ENCODE peak calls at places on chromosome 20, in eight cellular contexts. One of them, this sample, is unnamed.
A peak's percentile ranks its signal among the peaks of the same experiment; 100 is the strongest.

GRCh38 chr20:38242848-38243449 is 17.6 kb downstream of the KIAA1755 start:
- DNase-seq in progenitor cell of endocrine pancreas: no peak
- DNase-seq in left ventricle myocardium inferior: no peak
- DNase-seq in right atrium auricular region: no peak
- DNase-seq in endodermal cell: peak; percentile 86
- DNase-seq in body of pancreas: no peak
- DNase-seq in testis: peak; percentile 62
- DNase-seq in AG09309: no peak
- DNase-seq in this sample: no peak

GRCh38 chr20:41038149-41038877 is 9.7 kb downstream of the TOP1 start:
- DNase-seq in right atrium auricular region: no peak
- DNase-seq in body of pancreas: no peak
- DNase-seq in left ventricle myocardium inferior: no peak
- DNase-seq in progenitor cell of endocrine pancreas: no peak
- DNase-seq in endodermal cell: no peak
- DNase-seq in testis: no peak
- DNase-seq in AG09309: no peak
- DNase-seq in this sample: no peak

GRCh38 chr20:41234546-41234945 is 83.0 kb downstream of the ZHX3 start:
- DNase-seq in body of pancreas: no peak
- DNase-seq in progenitor cell of endocrine pancreas: no peak
- DNase-seq in left ventricle myocardium inferior: peak; percentile 30
- DNase-seq in testis: no peak
- DNase-seq in right atrium auricular region: no peak
- DNase-seq in endodermal cell: peak; percentile 47
- DNase-seq in AG09309: no peak
- DNase-seq in this sample: no peak

GRCh38 chr20:58131581-58132142 is 96.8 kb downstream of the ANKRD60 start:
- DNase-seq in right atrium auricular region: peak; percentile 26
- DNase-seq in body of pancreas: no peak
- DNase-seq in left ventricle myocardium inferior: no peak
- DNase-seq in testis: no peak
- DNase-seq in AG09309: peak; percentile 32
- DNase-seq in progenitor cell of endocrine pancreas: no peak
- DNase-seq in endodermal cell: no peak
- DNase-seq in this sample: no peak

GRCh38 chr20:51462566-51463276 is 79.8 kb downstream of the NFATC2 start:
- DNase-seq in testis: peak; percentile 94
- DNase-seq in endodermal cell: no peak
- DNase-seq in right atrium auricular region: peak; percentile 82
- DNase-seq in AG09309: no peak
- DNase-seq in progenitor cell of endocrine pancreas: no peak
- DNase-seq in body of pancreas: peak; percentile 45
- DNase-seq in left ventricle myocardium inferior: peak; percentile 86
- DNase-seq in this sample: no peak

GRCh38 chr20:7516631-7517051 is 423.6 kb downstream of the HAO1 start:
- DNase-seq in right atrium auricular region: no peak
- DNase-seq in body of pancreas: no peak
- DNase-seq in testis: no peak
- DNase-seq in endodermal cell: no peak
- DNase-seq in progenitor cell of endocrine pancreas: no peak
- DNase-seq in AG09309: peak; percentile 18
- DNase-seq in left ventricle myocardium inferior: no peak
- DNase-seq in this sample: peak; percentile 63

GRCh38 chr20:62874745-62875344 is 13.2 kb upstream of the TCFL5 start:
- DNase-seq in endodermal cell: no peak
- DNase-seq in testis: no peak
- DNase-seq in progenitor cell of endocrine pancreas: no peak
- DNase-seq in right atrium auricular region: no peak
- DNase-seq in left ventricle myocardium inferior: no peak
- DNase-seq in body of pancreas: no peak
- DNase-seq in AG09309: no peak
- DNase-seq in this sample: no peak

GRCh38 chr20:32972181-32973076 is 31.8 kb downstream of the SUN5 start:
- DNase-seq in left ventricle myocardium inferior: no peak
- DNase-seq in right atrium auricular region: peak; percentile 54
- DNase-seq in testis: no peak
- DNase-seq in endodermal cell: peak; percentile 66
- DNase-seq in AG09309: no peak
- DNase-seq in body of pancreas: no peak
- DNase-seq in progenitor cell of endocrine pancreas: no peak
- DNase-seq in this sample: no peak

GRCh38 chr20:58717278-58718091 is 24.9 kb downstream of the NPEPL1 start:
- DNase-seq in endodermal cell: peak; percentile 40
- DNase-seq in right atrium auricular region: peak; percentile 40
- DNase-seq in AG09309: no peak
- DNase-seq in testis: no peak
- DNase-seq in progenitor cell of endocrine pancreas: no peak
- DNase-seq in body of pancreas: no peak
- DNase-seq in left ventricle myocardium inferior: peak; percentile 10
- DNase-seq in this sample: no peak

GRCh38 chr20:29448806-29449470 is 1808.5 kb upstream of the DEFB115 start:
- DNase-seq in left ventricle myocardium inferior: no peak
- DNase-seq in body of pancreas: no peak
- DNase-seq in endodermal cell: no peak
- DNase-seq in progenitor cell of endocrine pancreas: no peak
- DNase-seq in AG09309: no peak
- DNase-seq in testis: no peak
- DNase-seq in right atrium auricular region: no peak
- DNase-seq in this sample: no peak

GRCh38 chr20:18272451-18272850 is 15.9 kb upstream of the ZNF133 start:
- DNase-seq in right atrium auricular region: no peak
- DNase-seq in endodermal cell: no peak
- DNase-seq in body of pancreas: no peak
- DNase-seq in testis: no peak
- DNase-seq in progenitor cell of endocrine pancreas: no peak
- DNase-seq in left ventricle myocardium inferior: peak; percentile 41
- DNase-seq in AG09309: no peak
- DNase-seq in this sample: no peak
- TF ChIP-seq CTCF in right atrium auricular region: no peak
- TF ChIP-seq CTCF in endodermal cell: peak; percentile 64
- TF ChIP-seq CTCF in body of pancreas: no peak
- TF ChIP-seq CTCF in testis: no peak
- TF ChIP-seq CTCF in progenitor cell of endocrine pancreas: peak; percentile 25
- TF ChIP-seq CTCF in left ventricle myocardium inferior: peak; percentile 27
- TF ChIP-seq CTCF in AG09309: no peak
- TF ChIP-seq CTCF in this sample: no peak

GRCh38 chr20:19799325-19799724 is 41.3 kb downstream of the RIN2 start:
- DNase-seq in AG09309: no peak
- DNase-seq in testis: no peak
- DNase-seq in left ventricle myocardium inferior: no peak
- DNase-seq in body of pancreas: no peak
- DNase-seq in progenitor cell of endocrine pancreas: no peak
- DNase-seq in endodermal cell: no peak
- DNase-seq in right atrium auricular region: no peak
- DNase-seq in this sample: no peak

GRCh38 chr20:19791887-19792286 is 33.8 kb downstream of the RIN2 start:
- DNase-seq in progenitor cell of endocrine pancreas: no peak
- DNase-seq in body of pancreas: no peak
- DNase-seq in endodermal cell: no peak
- DNase-seq in right atrium auricular region: no peak
- DNase-seq in AG09309: no peak
- DNase-seq in left ventricle myocardium inferior: no peak
- DNase-seq in testis: no peak
- DNase-seq in this sample: no peak

GRCh38 chr20:19789446-19789845 is 31.4 kb downstream of the RIN2 start:
- DNase-seq in left ventricle myocardium inferior: no peak
- DNase-seq in AG09309: no peak
- DNase-seq in endodermal cell: peak; percentile 66
- DNase-seq in testis: no peak
- DNase-seq in right atrium auricular region: no peak
- DNase-seq in body of pancreas: no peak
- DNase-seq in progenitor cell of endocrine pancreas: no peak
- DNase-seq in this sample: no peak

GRCh38 chr20:19793716-19794115 is 35.7 kb downstream of the RIN2 start:
- DNase-seq in progenitor cell of endocrine pancreas: no peak
- DNase-seq in body of pancreas: no peak
- DNase-seq in testis: no peak
- DNase-seq in right atrium auricular region: no peak
- DNase-seq in endodermal cell: no peak
- DNase-seq in AG09309: no peak
- DNase-seq in left ventricle myocardium inferior: no peak
- DNase-seq in this sample: no peak

GRCh38 chr20:19794941-19795340 is 36.9 kb downstream of the RIN2 start:
- DNase-seq in body of pancreas: no peak
- DNase-seq in left ventricle myocardium inferior: no peak
- DNase-seq in progenitor cell of endocrine pancreas: no peak
- DNase-seq in right atrium auricular region: no peak
- DNase-seq in endodermal cell: no peak
- DNase-seq in testis: peak; percentile 40
- DNase-seq in AG09309: no peak
- DNase-seq in this sample: no peak
- TF ChIP-seq CTCF in body of pancreas: no peak
- TF ChIP-seq CTCF in left ventricle myocardium inferior: no peak
- TF ChIP-seq CTCF in progenitor cell of endocrine pancreas: no peak
- TF ChIP-seq CTCF in right atrium auricular region: no peak
- TF ChIP-seq CTCF in endodermal cell: no peak
- TF ChIP-seq CTCF in testis: no peak
- TF ChIP-seq CTCF in AG09309: no peak
- TF ChIP-seq CTCF in this sample: no peak

GRCh38 chr20:46710149-46710913 is 882 bp downstream of the SLC2A10 start:
- DNase-seq in testis: no peak
- DNase-seq in right atrium auricular region: no peak
- DNase-seq in endodermal cell: no peak
- DNase-seq in body of pancreas: no peak
- DNase-seq in left ventricle myocardium inferior: no peak
- DNase-seq in progenitor cell of endocrine pancreas: no peak
- DNase-seq in AG09309: no peak
- DNase-seq in this sample: no peak

GRCh38 chr20:46709055-46709458 is 392 bp upstream of the SLC2A10 start:
- DNase-seq in right atrium auricular region: no peak
- DNase-seq in endodermal cell: no peak
- DNase-seq in testis: no peak
- DNase-seq in body of pancreas: no peak
- DNase-seq in AG09309: no peak
- DNase-seq in progenitor cell of endocrine pancreas: no peak
- DNase-seq in left ventricle myocardium inferior: no peak
- DNase-seq in this sample: no peak

GRCh38 chr20:46709459-46710148 is at the start of gene SLC2A10:
- DNase-seq in testis: peak; percentile 65
- DNase-seq in right atrium auricular region: peak; percentile 63
- DNase-seq in left ventricle myocardium inferior: peak; percentile 66
- DNase-seq in body of pancreas: peak; percentile 76
- DNase-seq in progenitor cell of endocrine pancreas: peak; percentile 49
- DNase-seq in AG09309: no peak
- DNase-seq in endodermal cell: peak; percentile 84
- DNase-seq in this sample: no peak

GRCh38 chr20:46706242-46706641 is 3.2 kb upstream of the SLC2A10 start:
- DNase-seq in left ventricle myocardium inferior: no peak
- DNase-seq in body of pancreas: no peak
- DNase-seq in endodermal cell: no peak
- DNase-seq in right atrium auricular region: no peak
- DNase-seq in AG09309: no peak
- DNase-seq in testis: no peak
- DNase-seq in progenitor cell of endocrine pancreas: no peak
- DNase-seq in this sample: no peak

DNA sequence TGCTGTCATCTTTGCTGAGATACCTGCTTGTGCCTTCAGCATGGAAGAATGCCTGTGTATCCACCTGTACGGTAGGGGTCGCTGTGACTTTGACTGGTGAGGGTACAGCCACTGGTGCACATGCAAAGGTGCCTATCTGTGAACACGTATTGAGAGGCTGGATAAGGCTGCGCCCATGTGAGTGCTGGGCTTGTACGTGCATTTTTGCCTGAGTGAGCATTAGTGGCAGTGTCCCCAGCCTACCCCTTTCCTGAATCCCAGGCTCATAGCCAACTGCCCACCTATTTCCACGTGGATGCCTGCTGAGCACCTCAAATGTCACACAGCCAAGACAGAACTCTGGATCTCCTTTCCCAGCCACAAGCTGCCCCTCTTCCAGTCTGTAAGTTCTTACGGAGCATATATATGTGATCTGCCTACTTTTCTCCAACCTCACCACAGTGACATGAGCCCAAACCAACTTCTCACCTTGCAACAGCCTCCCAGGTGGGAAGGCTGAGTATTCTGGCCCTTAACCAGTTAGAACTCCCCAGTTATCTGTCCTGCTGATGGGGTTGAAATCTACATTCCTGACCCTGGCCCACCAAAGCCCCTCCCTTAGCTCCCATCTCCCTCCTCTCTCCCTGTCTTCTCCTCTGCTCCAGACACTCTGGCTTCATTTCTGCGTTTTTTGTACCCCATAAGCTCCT is 1.1 kb upstream of the SLC2A10 start:
- DNase-seq in left ventricle myocardium inferior: no peak
- DNase-seq in endodermal cell: peak; percentile 89
- DNase-seq in testis: no peak
- DNase-seq in body of pancreas: peak; percentile 86
- DNase-seq in AG09309: no peak
- DNase-seq in right atrium auricular region: no peak
- DNase-seq in progenitor cell of endocrine pancreas: no peak
- DNase-seq in this sample: no peak
- TF ChIP-seq CTCF in left ventricle myocardium inferior: no peak
- TF ChIP-seq CTCF in endodermal cell: peak; percentile 77
- TF ChIP-seq CTCF in testis: no peak
- TF ChIP-seq CTCF in body of pancreas: peak; percentile 52
- TF ChIP-seq CTCF in AG09309: peak; percentile 5
- TF ChIP-seq CTCF in right atrium auricular region: no peak
- TF ChIP-seq CTCF in progenitor cell of endocrine pancreas: peak; percentile 53
- TF ChIP-seq CTCF in this sample: peak; percentile 5

GRCh38 chr20:34956751-34957472 is 1.2 kb downstream of the MYH7B start:
- DNase-seq in right atrium auricular region: no peak
- DNase-seq in AG09309: no peak
- DNase-seq in endodermal cell: no peak
- DNase-seq in body of pancreas: no peak
- DNase-seq in progenitor cell of endocrine pancreas: no peak
- DNase-seq in testis: no peak
- DNase-seq in left ventricle myocardium inferior: no peak
- DNase-seq in this sample: no peak

GRCh38 chr20:34953960-34954359 is 1.6 kb downstream of the GSS start:
- DNase-seq in endodermal cell: no peak
- DNase-seq in AG09309: no peak
- DNase-seq in right atrium auricular region: no peak
- DNase-seq in testis: no peak
- DNase-seq in body of pancreas: no peak
- DNase-seq in left ventricle myocardium inferior: no peak
- DNase-seq in progenitor cell of endocrine pancreas: no peak
- DNase-seq in this sample: no peak

GRCh38 chr20:34954905-34955231 is 738 bp downstream of the GSS start:
- DNase-seq in body of pancreas: peak; percentile 24
- DNase-seq in left ventricle myocardium inferior: no peak
- DNase-seq in testis: peak; percentile 48
- DNase-seq in AG09309: no peak
- DNase-seq in endodermal cell: peak; percentile 67
- DNase-seq in right atrium auricular region: peak; percentile 66
- DNase-seq in progenitor cell of endocrine pancreas: no peak
- DNase-seq in this sample: no peak

GRCh38 chr20:34955232-34956040 is at the start of the genes GSS and MYH7B:
- DNase-seq in endodermal cell: peak; percentile 99
- DNase-seq in body of pancreas: peak; percentile 100
- DNase-seq in testis: peak; percentile 98
- DNase-seq in right atrium auricular region: peak; percentile 98
- DNase-seq in left ventricle myocardium inferior: peak; percentile 99
- DNase-seq in progenitor cell of endocrine pancreas: peak; percentile 100
- DNase-seq in AG09309: peak; percentile 74
- DNase-seq in this sample: peak; percentile 88

DNA sequence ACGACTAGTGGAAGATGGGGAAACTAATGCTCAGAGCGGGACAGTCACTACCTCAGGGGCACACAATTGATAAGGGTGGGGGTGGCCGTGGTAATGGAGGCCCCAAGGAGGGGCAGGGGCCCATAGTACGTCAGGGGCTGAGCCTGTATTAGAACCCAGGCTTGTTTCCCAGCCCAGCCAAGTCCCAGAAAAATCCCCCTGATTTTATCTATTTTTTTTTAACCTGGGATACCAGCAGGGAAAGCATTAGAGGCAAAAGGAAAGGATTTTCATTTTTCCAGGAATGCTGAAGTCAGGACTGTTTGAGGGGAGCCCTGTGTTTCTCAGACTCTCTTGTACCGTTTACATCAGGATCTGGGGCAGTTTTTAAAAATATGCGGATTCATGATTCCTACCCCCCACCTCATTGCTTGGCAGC is 382 bp downstream of the MYH7B start:
- DNase-seq in right atrium auricular region: no peak
- DNase-seq in AG09309: no peak
- DNase-seq in progenitor cell of endocrine pancreas: no peak
- DNase-seq in body of pancreas: no peak
- DNase-seq in left ventricle myocardium inferior: no peak
- DNase-seq in testis: no peak
- DNase-seq in endodermal cell: no peak
- DNase-seq in this sample: no peak
- TF ChIP-seq CTCF in right atrium auricular region: peak; percentile 9
- TF ChIP-seq CTCF in AG09309: no peak
- TF ChIP-seq CTCF in progenitor cell of endocrine pancreas: peak; percentile 16
- TF ChIP-seq CTCF in body of pancreas: no peak
- TF ChIP-seq CTCF in left ventricle myocardium inferior: peak; percentile 37
- TF ChIP-seq CTCF in testis: peak; percentile 24
- TF ChIP-seq CTCF in endodermal cell: peak; percentile 11
- TF ChIP-seq CTCF in this sample: no peak